ENCODE peak calls at places on chromosomes 13 and 19, in four cellular contexts. R is A549, N is endothelial cell of umbilical vein, G is NB4. S is an unnamed sample.

GRCh38 chr19:58305065-58305931 is at the start of gene ERVK3-1:
- DNase-seq in R (peak), N (peak), G (peak), S (peak)

GRCh38 chr13:55483626-55484158 is 1657.0 kb upstream of the PRR20A start:
- DNase-seq in R (no peak), N (no peak), G (no peak), S (no peak)

GRCh38 chr13:89550842-89551422 is 1796.6 kb upstream of the MIR17HG start:
- DNase-seq in R (no peak), N (peak), G (no peak), S (no peak)

GRCh38 chr19:55457683-55458457 is 3.6 kb downstream of the ISOC2 start:
- DNase-seq in R (no peak), N (no peak), G (no peak), S (no peak)

GRCh38 chr19:40584007-40584406 is 7.3 kb downstream of the SHKBP1 start:
- DNase-seq in R (peak), N (no peak), G (no peak), S (no peak)

GRCh38 chr19:15449620-15450527 is at the start of gene WIZ:
- DNase-seq in R (peak), N (peak), G (peak), S (no peak)

GRCh38 chr19:31625575-31625974 is 276.3 kb upstream of the TSHZ3 start:
- DNase-seq in R (no peak), N (no peak), G (no peak), S (no peak)

GRCh38 chr19:51418707-51419106 is 1.3 kb upstream of the SIGLEC10 start:
- DNase-seq in R (no peak), N (no peak), G (no peak), S (no peak)

GRCh38 chr19:277581-278165 is 13.5 kb downstream of the PLPP2 start:
- DNase-seq in R (no peak), N (peak), G (peak), S (no peak)

GRCh38 chr13:114321256-114321655 is 7.0 kb downstream of the CHAMP1 start:
- DNase-seq in R (no peak), N (no peak), G (no peak), S (no peak)

GRCh38 chr13:113962975-113963374 is 10.9 kb downstream of the C13orf46 start:
- DNase-seq in R (no peak), N (no peak), G (no peak), S (no peak)

GRCh38 chr19:54040003-54040402 is 23.7 kb downstream of the VSTM1 start:
- DNase-seq in R (no peak), N (no peak), G (no peak), S (no peak)

GRCh38 chr13:31209172-31209818 is 9.5 kb downstream of the B3GLCT start:
- DNase-seq in R (no peak), N (peak), G (no peak), S (no peak)

GRCh38 chr19:31214086-31214485 is 135.2 kb downstream of the TSHZ3 start:
- DNase-seq in R (peak), N (peak), G (peak), S (no peak)

GRCh38 chr19:1483067-1483978 is 4.3 kb upstream of the C19orf25 start:
- DNase-seq in R (no peak), N (no peak), G (no peak), S (no peak)

GRCh38 chr19:19345970-19346369 is 25.3 kb downstream of the MAU2 start:
- DNase-seq in R (no peak), N (no peak), G (no peak), S (no peak)

GRCh38 chr19:14761607-14762006 is 16.8 kb downstream of the ADGRE2 start:
- DNase-seq in R (no peak), N (no peak), G (no peak), S (no peak)

GRCh38 chr13:83221256-83221655 is 661.0 kb downstream of the SLITRK1 start:
- DNase-seq in R (peak), N (no peak), G (peak), S (no peak)

GRCh38 chr13:80133631-80134083 is 207.3 kb downstream of the SPRY2 start:
- DNase-seq in R (no peak), N (peak), G (no peak), S (no peak)

GRCh38 chr19:3459322-3459881 is 20.9 kb downstream of the SMIM24 start:
- DNase-seq in R (peak), N (peak), G (no peak), S (no peak)

GRCh38 chr13:106593131-106593530 is 25.2 kb upstream of the ARGLU1 start:
- DNase-seq in R (no peak), N (no peak), G (peak), S (no peak)

GRCh38 chr13:39484506-39485313 is 118.3 kb downstream of the LHFPL6 start:
- DNase-seq in R (no peak), N (peak), G (no peak), S (no peak)

GRCh38 chr19:37981785-37982475 is 74.9 kb downstream of the SIPA1L3 start:
- DNase-seq in R (no peak), N (no peak), G (no peak), S (no peak)

GRCh38 chr13:34322416-34323074 is 504.6 kb downstream of the RFC3 start:
- DNase-seq in R (no peak), N (no peak), G (no peak), S (no peak)

GRCh38 chr13:74193391-74193790 is 59.2 kb upstream of the KLF12 start:
- DNase-seq in R (no peak), N (peak), G (no peak), S (no peak)

GRCh38 chr13:65497265-65497664 is 1732.9 kb downstream of the PCDH9 start:
- DNase-seq in R (peak), N (no peak), G (no peak), S (no peak)

GRCh38 chr13:75829874-75830273 is 193.7 kb downstream of the LMO7 start:
- DNase-seq in R (no peak), N (no peak), G (no peak), S (no peak)

GRCh38 chr19:737591-738093 is 13.3 kb upstream of the MISP start:
- DNase-seq in R (peak), N (peak), G (peak), S (no peak)

GRCh38 chr13:30576528-30576927 is 41.2 kb upstream of the USPL1 start:
- DNase-seq in R (no peak), N (no peak), G (peak), S (no peak)

GRCh38 chr13:99370476-99371272 is 63.5 kb upstream of the GPR183 start:
- DNase-seq in R (no peak), N (no peak), G (no peak), S (no peak)

GRCh38 chr19:47296036-47296435 is 13.6 kb upstream of the C5AR1 start:
- DNase-seq in R (peak), N (peak), G (peak), S (no peak)

GRCh38 chr19:12720851-12721655 is 2.7 kb downstream of the TNPO2 start:
- DNase-seq in R (no peak), N (no peak), G (no peak), S (no peak)

GRCh38 chr13:19782049-19782726 is 557 bp downstream of the PSPC1 start:
- DNase-seq in R (peak), N (peak), G (peak), S (no peak)

GRCh38 chr13:50275392-50276063 is 260.3 kb downstream of the KCNRG start:
- DNase-seq in R (no peak), N (no peak), G (no peak), S (no peak)
- TF ChIP-seq MYC in R (no peak), N (no peak), G (no peak), S (no peak)

GRCh38 chr19:46205183-46205984 is 24.2 kb upstream of the IGFL1 start:
- DNase-seq in R (no peak), N (no peak), G (no peak), S (no peak)
- TF ChIP-seq MYC in R (no peak), N (no peak), G (no peak), S (no peak)

GRCh38 chr13:62483774-62484173 is 1068.1 kb upstream of the PCDH20 start:
- DNase-seq in R (no peak), N (peak), G (no peak), S (no peak)
- TF ChIP-seq MYC in R (no peak), N (no peak), G (no peak), S (no peak)

GRCh38 chr13:112510002-112510780 is 77.8 kb downstream of the TUBGCP3 start:
- DNase-seq in R (peak), N (peak), G (peak), S (no peak)
- TF ChIP-seq MYC in R (no peak), N (no peak), G (no peak), S (no peak)

DNA sequence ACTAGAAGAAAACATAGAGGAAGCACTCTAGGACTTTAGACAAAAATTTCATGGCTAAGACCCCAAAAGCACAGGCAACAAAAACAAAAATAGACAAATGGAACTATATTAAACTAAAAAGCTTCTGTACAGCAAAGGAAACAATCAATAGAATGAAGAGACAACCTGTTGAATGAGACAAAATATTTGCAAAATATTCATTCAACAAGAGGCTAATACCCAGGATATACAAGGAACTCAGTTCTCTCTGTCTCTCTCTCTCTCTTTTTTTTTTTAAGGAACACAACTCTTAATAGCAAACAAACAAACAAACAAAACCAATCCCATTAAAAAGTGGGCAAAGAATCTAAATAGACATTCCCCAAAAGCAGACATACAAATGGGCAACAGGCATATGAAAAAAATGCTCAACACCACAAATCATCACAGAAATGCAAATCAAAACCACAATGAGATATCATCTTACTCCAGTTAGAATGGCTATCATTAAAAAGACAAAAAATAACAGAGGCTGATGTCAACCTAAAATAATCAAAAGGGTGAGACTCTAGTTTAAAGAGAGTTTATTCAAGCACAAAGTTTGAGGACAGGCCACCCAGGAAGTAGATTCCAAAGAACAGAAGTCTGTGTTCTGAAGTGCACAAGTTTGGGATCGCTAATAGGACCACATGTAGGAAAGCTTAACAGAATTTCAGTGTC is 27.1 kb upstream of the SLC7A9 start:
- DNase-seq in R (no peak), N (no peak), G (no peak), S (no peak)
- TF ChIP-seq MYC in R (no peak), N (no peak), G (no peak), S (no peak)

DNA sequence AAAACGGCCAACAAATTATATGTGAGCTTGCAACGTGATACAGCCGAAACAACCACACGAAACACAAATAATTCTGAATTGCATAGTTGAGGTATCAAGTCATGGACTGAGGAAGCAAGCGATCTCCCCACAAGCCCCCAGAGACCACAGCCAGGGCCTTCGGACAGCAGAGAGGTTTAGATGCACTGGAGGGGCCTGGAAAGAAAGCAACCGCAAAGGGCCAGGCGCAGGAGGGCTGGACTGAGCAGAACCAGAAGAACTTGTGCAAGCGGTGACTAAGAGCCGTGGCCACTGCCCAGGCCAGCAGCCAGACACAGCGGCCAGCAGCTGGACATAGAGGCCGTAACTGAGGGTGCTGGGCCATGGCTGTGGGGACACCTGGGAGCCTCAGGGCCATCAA is 131.4 kb downstream of the TNFRSF19 start:
- DNase-seq in R (no peak), N (no peak), G (no peak), S (no peak)
- TF ChIP-seq MYC in R (no peak), N (no peak), G (no peak), S (no peak)

S was measured in GM12878.